ENCODE peak calls at places on chromosomes 2 and 18, in eight cellular contexts. R, G, E, I, U, D, Q and J are unnamed samples.

GRCh38 chr2:131148426-131148825 is 43.3 kb downstream of the PLEKHB2 start:
- DNase-seq in R (peak), G (no peak), E (no peak), I (no peak), U (no peak), D (no peak), Q (no peak), J (no peak)

GRCh38 chr2:39411186-39411944 is 25.7 kb downstream of the MAP4K3 start:
- DNase-seq in R (no peak), G (no peak), E (peak), I (peak), U (no peak), D (peak), Q (no peak), J (no peak)

GRCh38 chr2:207403950-207404349 is 125.8 kb upstream of the CREB1 start:
- DNase-seq in R (no peak), G (no peak), E (no peak), I (no peak), U (no peak), D (no peak), Q (no peak), J (no peak)

GRCh38 chr2:236659758-236660150 is 90.1 kb downstream of the ACKR3 start:
- DNase-seq in R (no peak), G (no peak), E (no peak), I (no peak), U (no peak), D (peak), Q (no peak), J (peak)

GRCh38 chr2:166074430-166074829 is 53.4 kb downstream of the SCN1A start:
- DNase-seq in R (no peak), G (no peak), E (no peak), I (no peak), U (no peak), D (no peak), Q (no peak), J (no peak)

GRCh38 chr2:168796090-168796577 is 6.3 kb upstream of the NOSTRIN start:
- DNase-seq in R (no peak), G (no peak), E (no peak), I (no peak), U (no peak), D (no peak), Q (no peak), J (no peak)

GRCh38 chr2:37894047-37894446 is 31.0 kb upstream of the RMDN2 start:
- DNase-seq in R (no peak), G (no peak), E (no peak), I (no peak), U (no peak), D (no peak), Q (no peak), J (no peak)

GRCh38 chr18:35547008-35547605 is 34.4 kb upstream of the GALNT1 start:
- DNase-seq in R (no peak), G (no peak), E (no peak), I (no peak), U (no peak), D (no peak), Q (no peak), J (no peak)

GRCh38 chr18:79702906-79703305 is 23.3 kb downstream of the CTDP1 start:
- DNase-seq in R (no peak), G (no peak), E (no peak), I (no peak), U (no peak), D (no peak), Q (no peak), J (no peak)

GRCh38 chr2:177908182-177908581 is 164.4 kb downstream of the PDE11A start:
- DNase-seq in R (no peak), G (no peak), E (no peak), I (no peak), U (no peak), D (no peak), Q (no peak), J (no peak)
- TF ChIP-seq CTCF in R (no peak), G (no peak), E (no peak), I (no peak), U (no peak), D (no peak), Q (no peak), J (no peak)

DNA sequence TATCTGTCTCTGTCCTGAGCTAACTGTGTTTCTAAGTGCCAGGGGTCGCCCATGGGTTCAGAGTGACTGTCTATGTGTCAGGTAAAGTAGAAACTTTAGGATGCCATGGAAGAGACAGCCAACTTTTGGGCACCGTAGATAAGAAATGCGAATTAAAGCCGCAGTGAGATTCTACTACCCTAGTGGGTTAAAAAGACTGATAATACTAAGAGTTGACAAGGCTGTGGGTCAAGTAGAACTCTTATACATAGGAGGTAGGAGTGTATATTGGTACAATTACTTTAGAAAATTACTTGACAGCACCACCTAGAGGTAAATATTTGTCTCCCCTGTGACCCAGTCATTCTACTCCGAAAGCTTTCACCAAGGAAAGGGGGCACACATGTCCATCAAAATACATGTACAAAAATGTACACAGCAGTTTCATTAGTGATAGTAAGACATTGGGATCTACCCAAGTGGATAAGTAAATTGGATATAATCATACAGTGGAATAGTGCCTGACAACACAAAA is 371.3 kb downstream of the SLC4A3 start:
- DNase-seq in R (no peak), G (no peak), E (no peak), I (no peak), U (no peak), D (peak), Q (no peak), J (no peak)
- TF ChIP-seq CTCF in R (no peak), G (no peak), E (peak), I (no peak), U (no peak), D (peak), Q (peak), J (no peak)

GRCh38 chr2:102872388-102872787 is 110.6 kb downstream of the TMEM182 start:
- DNase-seq in R (no peak), G (no peak), E (peak), I (no peak), U (no peak), D (peak), Q (no peak), J (no peak)
- TF ChIP-seq CTCF in R (peak), G (no peak), E (no peak), I (no peak), U (peak), D (peak), Q (peak), J (no peak)

GRCh38 chr2:20595439-20596192 is 55.3 kb downstream of the HS1BP3 start:
- DNase-seq in R (no peak), G (no peak), E (peak), I (peak), U (no peak), D (peak), Q (no peak), J (peak)
- TF ChIP-seq CTCF in R (no peak), G (no peak), E (no peak), I (no peak), U (no peak), D (no peak), Q (no peak), J (no peak)

GRCh38 chr18:8080092-8080491 is 513.0 kb downstream of the PTPRM start:
- DNase-seq in R (no peak), G (no peak), E (no peak), I (no peak), U (no peak), D (no peak), Q (no peak), J (no peak)

GRCh38 chr18:8081267-8081666 is 514.2 kb downstream of the PTPRM start:
- DNase-seq in R (no peak), G (no peak), E (no peak), I (no peak), U (no peak), D (no peak), Q (no peak), J (no peak)

GRCh38 chr18:8081872-8082553 is 514.9 kb downstream of the PTPRM start:
- DNase-seq in R (no peak), G (no peak), E (peak), I (no peak), U (no peak), D (no peak), Q (no peak), J (no peak)

GRCh38 chr18:8088626-8089025 is 520.6 kb upstream of the RAB12 start:
- DNase-seq in R (no peak), G (no peak), E (no peak), I (no peak), U (no peak), D (no peak), Q (no peak), J (no peak)

GRCh38 chr18:8084160-8084559 is 517.0 kb downstream of the PTPRM start:
- DNase-seq in R (no peak), G (no peak), E (peak), I (peak), U (no peak), D (peak), Q (peak), J (no peak)
- TF ChIP-seq CTCF in R (peak), G (no peak), E (peak), I (peak), U (peak), D (peak), Q (peak), J (no peak)

GRCh38 chr2:232666051-232666805 is 30.9 kb upstream of the GIGYF2 start:
- DNase-seq in R (peak), G (no peak), E (no peak), I (no peak), U (no peak), D (no peak), Q (no peak), J (no peak)

GRCh38 chr2:232672581-232672980 is 24.6 kb upstream of the GIGYF2 start:
- DNase-seq in R (no peak), G (no peak), E (no peak), I (no peak), U (no peak), D (no peak), Q (no peak), J (no peak)

GRCh38 chr2:232674491-232674890 is 22.6 kb upstream of the GIGYF2 start:
- DNase-seq in R (no peak), G (no peak), E (no peak), I (no peak), U (no peak), D (no peak), Q (no peak), J (no peak)

GRCh38 chr2:232667989-232668583 is 29.0 kb upstream of the GIGYF2 start:
- DNase-seq in R (peak), G (no peak), E (no peak), I (no peak), U (no peak), D (peak), Q (no peak), J (no peak)

GRCh38 chr2:232668805-232669444 is 28.2 kb upstream of the GIGYF2 start:
- DNase-seq in R (no peak), G (no peak), E (peak), I (peak), U (no peak), D (peak), Q (no peak), J (no peak)
- TF ChIP-seq CTCF in R (peak), G (no peak), E (peak), I (peak), U (peak), D (peak), Q (peak), J (no peak)

GRCh38 chr18:11516988-11517630 is 92.3 kb upstream of the SLC35G4 start:
- DNase-seq in R (no peak), G (no peak), E (no peak), I (peak), U (no peak), D (no peak), Q (no peak), J (no peak)

GRCh38 chr18:11511434-11512095 is 97.8 kb upstream of the SLC35G4 start:
- DNase-seq in R (no peak), G (no peak), E (no peak), I (no peak), U (no peak), D (no peak), Q (no peak), J (no peak)

GRCh38 chr18:11514267-11514666 is 95.1 kb upstream of the SLC35G4 start:
- DNase-seq in R (no peak), G (no peak), E (no peak), I (peak), U (no peak), D (no peak), Q (no peak), J (no peak)

GRCh38 chr18:11506871-11507270 is 102.5 kb upstream of the SLC35G4 start:
- DNase-seq in R (no peak), G (no peak), E (peak), I (no peak), U (no peak), D (no peak), Q (no peak), J (no peak)

GRCh38 chr18:11512096-11513030 is 97.0 kb upstream of the SLC35G4 start:
- DNase-seq in R (no peak), G (no peak), E (peak), I (peak), U (no peak), D (peak), Q (no peak), J (no peak)
- TF ChIP-seq CTCF in R (no peak), G (no peak), E (peak), I (peak), U (peak), D (peak), Q (peak), J (no peak)

DNA sequence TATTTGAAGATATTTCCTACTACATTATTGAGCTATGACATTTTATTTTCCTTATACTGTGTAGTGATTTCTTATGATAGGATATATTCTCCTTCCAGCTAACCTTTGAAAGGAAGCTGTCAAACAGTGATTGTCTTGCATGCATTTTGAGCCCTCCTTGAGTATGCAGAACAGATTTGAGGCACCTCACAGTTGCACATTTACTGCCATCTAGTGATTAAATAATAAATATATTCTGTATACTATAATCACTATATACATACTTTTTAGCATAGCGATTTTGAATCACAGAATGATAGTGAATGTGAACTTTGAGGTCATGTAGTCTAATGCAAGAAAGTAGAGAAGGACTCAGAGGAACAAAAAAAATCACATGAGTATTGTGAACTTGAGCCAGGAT is 268.4 kb upstream of the CDH19 start:
- DNase-seq in R (no peak), G (no peak), E (peak), I (no peak), U (no peak), D (peak), Q (no peak), J (no peak)
- TF ChIP-seq CTCF in R (peak), G (no peak), E (peak), I (no peak), U (no peak), D (peak), Q (no peak), J (no peak)